ENCODE peak calls at places on chromosomes 3 and 15, in seven cellular contexts. B, I, Y, M, A, Q and H are unnamed samples.

GRCh38 chr3:107962946-107963345 is 127.9 kb downstream of the CD47 start:
- DNase-seq in Q (no peak), B (peak; percentile 21), M (no peak), I (no peak), Y (no peak), A (no peak), H (no peak)

GRCh38 chr3:58383476-58383875 is 50.2 kb downstream of the PDHB start:
- DNase-seq in Q (no peak), Y (no peak), M (no peak), A (no peak), I (no peak), B (no peak), H (no peak)

GRCh38 chr3:49470714-49471420 is 800 bp downstream of the DAG1 start:
- DNase-seq in A (peak; percentile 25), I (no peak), M (no peak), B (no peak), Y (no peak), Q (no peak), H (no peak)

GRCh38 chr15:74414081-74414580 is 19.6 kb downstream of the SEMA7A start:
- DNase-seq in M (no peak), A (no peak), Y (no peak), Q (no peak), I (no peak), B (no peak), H (no peak)

GRCh38 chr15:32053717-32054116 is 23.4 kb downstream of the CHRNA7 start:
- DNase-seq in Q (no peak), B (peak; percentile 24), M (no peak), I (no peak), A (no peak), Y (no peak), H (no peak)

GRCh38 chr15:79988448-79989117 is 17.6 kb upstream of the BCL2A1 start:
- DNase-seq in Q (no peak), Y (no peak), A (no peak), M (no peak), B (no peak), I (no peak), H (no peak)

GRCh38 chr15:101445562-101446526 is 43.7 kb downstream of the PCSK6 start:
- DNase-seq in M (peak; percentile 74), B (no peak), A (peak; percentile 73), I (no peak), Q (no peak), Y (no peak), H (peak; percentile 85)

GRCh38 chr3:27726240-27726639 is 4.1 kb upstream of the EOMES start:
- DNase-seq in Y (no peak), M (no peak), B (no peak), Q (no peak), I (no peak), A (no peak), H (no peak)

GRCh38 chr3:123053107-123053506 is 13.7 kb upstream of the PDIA5 start:
- DNase-seq in B (peak; percentile 86), Y (no peak), I (no peak), Q (no peak), A (no peak), M (no peak), H (no peak)

GRCh38 chr3:111238896-111239295 is 167.3 kb downstream of the NECTIN3 start:
- DNase-seq in I (no peak), A (no peak), Y (no peak), Q (no peak), B (no peak), M (no peak), H (no peak)

GRCh38 chr3:169619793-169620192 is 43.7 kb downstream of the MECOM start:
- DNase-seq in B (no peak), A (no peak), M (no peak), Q (no peak), I (no peak), Y (no peak), H (no peak)

GRCh38 chr3:114879059-114880031 is 267.7 kb downstream of the ZBTB20 start:
- DNase-seq in Q (no peak), I (peak; percentile 25), A (no peak), Y (no peak), M (no peak), B (no peak), H (no peak)

GRCh38 chr3:160291290-160291908 is 66.2 kb downstream of the C3orf80 start:
- DNase-seq in Q (peak; percentile 49), Y (no peak), I (no peak), B (peak; percentile 76), M (no peak), A (no peak), H (no peak)

GRCh38 chr15:55628369-55628730 is 40.2 kb upstream of the PYGO1 start:
- DNase-seq in I (no peak), M (no peak), Y (no peak), B (no peak), A (no peak), Q (no peak), H (no peak)

GRCh38 chr3:192168202-192168601 is 559.1 kb downstream of the FGF12 start:
- DNase-seq in Q (no peak), B (no peak), A (no peak), I (no peak), Y (no peak), M (no peak), H (no peak)

GRCh38 chr15:90161946-90162345 is 39.2 kb upstream of the SEMA4B start:
- DNase-seq in I (no peak), Q (peak; percentile 53), A (peak; percentile 52), Y (no peak), B (no peak), M (no peak), H (no peak)

GRCh38 chr15:33107950-33108349 is 86.6 kb downstream of the FMN1 start:
- DNase-seq in A (no peak), Y (no peak), M (no peak), B (no peak), Q (no peak), I (no peak), H (no peak)

GRCh38 chr3:7854721-7855120 is 646.9 kb upstream of the LMCD1 start:
- DNase-seq in Y (no peak), Q (no peak), A (no peak), M (no peak), I (no peak), B (no peak), H (no peak)

GRCh38 chr15:52115598-52116427 is 3.2 kb upstream of the BCL2L10 start:
- DNase-seq in I (no peak), B (peak; percentile 62), Y (no peak), A (peak; percentile 79), M (no peak), Q (no peak), H (no peak)

GRCh38 chr3:8660271-8660731 is 15.7 kb upstream of the SSUH2 start:
- DNase-seq in B (no peak), I (no peak), Y (no peak), Q (no peak), M (no peak), A (no peak), H (no peak)

GRCh38 chr3:47949979-47950378 is 66.2 kb downstream of the MAP4 start:
- DNase-seq in Q (no peak), I (no peak), A (no peak), Y (no peak), M (no peak), B (no peak), H (no peak)

DNA sequence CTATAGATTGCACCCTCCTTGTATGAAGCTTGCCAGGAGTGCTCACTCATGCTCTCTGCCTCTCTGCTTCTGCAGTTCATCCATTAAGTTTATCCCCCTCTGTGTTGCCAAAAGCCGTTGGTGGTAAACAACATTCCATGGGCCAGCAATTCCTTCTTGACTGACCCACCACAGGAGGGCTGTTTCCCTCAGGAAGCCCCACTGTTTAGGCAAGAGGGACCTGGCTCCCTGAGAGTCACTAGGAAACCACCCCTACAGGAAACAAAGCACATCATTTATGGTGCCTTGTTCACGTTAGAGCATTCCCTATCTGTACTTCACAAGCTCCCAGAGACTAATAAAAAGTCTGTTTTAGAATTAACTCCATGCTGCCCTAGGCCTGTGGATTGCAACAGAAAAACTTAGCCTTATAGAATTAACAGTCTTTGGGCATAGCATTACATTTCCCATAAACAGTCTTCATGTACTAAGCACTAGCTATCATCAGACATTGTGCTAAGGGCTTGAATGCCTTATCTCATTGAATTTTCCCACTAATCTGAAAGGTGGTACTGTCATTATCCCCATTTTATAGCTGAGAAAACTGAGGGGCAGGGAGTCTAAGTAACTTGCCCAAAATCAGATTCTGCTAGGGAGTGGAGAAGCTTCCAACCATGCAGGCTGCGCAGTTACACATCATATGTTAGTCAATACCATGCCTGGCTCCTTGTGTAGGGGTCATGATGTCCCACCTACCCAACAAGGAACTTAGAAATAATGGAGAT is 149.9 kb downstream of the SHQ1 start:
- DNase-seq in Y (no peak), A (no peak), B (no peak), M (no peak), Q (no peak), I (no peak), H (no peak)
- TF ChIP-seq POLR2A in Y (no peak), A (no peak), B (no peak), M (no peak), Q (no peak), I (no peak), H (no peak)

GRCh38 chr3:186790261-186790981 is 7.0 kb downstream of the EIF4A2 start:
- DNase-seq in B (no peak), A (peak; percentile 64), M (no peak), Q (no peak), I (no peak), Y (no peak), H (no peak)
- H3K4me3 ChIP-seq in B (no peak overlapping the region), A (no peak overlapping the region), M (no peak overlapping the region), Q (no peak overlapping the region), I (no peak overlapping the region), Y (no peak overlapping the region), H (no peak overlapping the region)

GRCh38 chr15:45111390-45112142 is 2.4 kb downstream of the DUOX2 start:
- DNase-seq in Q (no peak), I (no peak), B (no peak), M (no peak), A (no peak), Y (no peak), H (no peak)
- TF ChIP-seq CTCF in Q (no peak), I (no peak), B (no peak), M (no peak), A (no peak), Y (no peak), H (no peak)

DNA sequence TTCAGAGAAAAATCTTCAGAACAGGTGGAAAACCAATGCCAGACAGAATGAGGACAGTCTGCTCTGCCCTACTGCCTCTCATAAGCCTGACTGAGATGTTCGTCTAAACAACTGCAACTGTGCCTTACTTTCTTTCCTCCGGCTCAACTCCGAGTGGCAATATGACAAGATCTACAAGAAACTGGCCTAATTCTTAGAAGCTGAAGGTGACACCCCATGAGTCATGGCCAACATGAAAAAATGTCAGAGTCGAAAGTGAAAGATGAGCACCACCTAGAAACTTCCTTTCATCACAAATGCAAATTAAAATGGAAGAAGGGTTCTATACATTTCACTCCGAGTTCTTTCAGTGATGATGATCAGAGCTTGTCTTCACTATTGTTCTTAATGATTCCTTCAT is 12.9 kb downstream of the PCYT1A start:
- DNase-seq in Y (no peak), A (no peak), B (no peak), M (no peak), I (no peak), Q (no peak), H (no peak)
- TF ChIP-seq POLR2A in Y (no peak), A (no peak), B (no peak), M (no peak), I (no peak), Q (no peak), H (no peak)

DNA sequence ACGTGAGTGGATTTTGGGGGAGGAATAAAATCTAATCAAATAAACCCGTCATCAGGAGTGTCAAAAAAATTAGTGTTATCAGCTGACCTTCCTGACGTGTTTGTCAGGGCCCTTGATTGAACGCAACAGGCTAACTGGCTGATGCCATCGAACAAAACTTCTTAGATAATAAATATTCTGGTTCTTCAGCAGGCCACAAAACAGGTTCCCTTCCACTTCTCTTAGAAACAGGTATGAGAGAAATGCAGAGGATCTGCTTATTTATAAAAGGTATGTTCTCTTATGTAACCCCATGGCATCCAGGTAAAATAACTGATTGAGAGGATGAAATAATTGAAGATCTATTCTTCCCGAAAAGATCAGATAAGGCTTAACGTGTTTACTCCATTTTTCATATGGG is 7.6 kb upstream of the LRIG1 start:
- DNase-seq in M (no peak), I (no peak), Q (no peak), A (no peak), B (no peak), Y (no peak), H (no peak)
- H3K4me3 ChIP-seq in M (no peak overlapping the region), I (no peak overlapping the region), Q (no peak overlapping the region), A (no peak overlapping the region), B (no peak overlapping the region), Y (no peak overlapping the region), H (no peak overlapping the region)